ENCODE peak calls at places on chromosomes 12 and 14, in five cellular contexts. D is HuH-7.5; R is iPS DF 19.7; M is stimulated activated CD8-positive, alpha-beta memory T cell treated with anti-CD3 and anti-CD28 coated beads, Interleukin-7, amount 100 ng/mL, for 4 hours; A is astrocyte of the spinal cord. P is an unnamed sample.

GRCh38 chr14:95489163-95489887 is 27.1 kb downstream of the SYNE3 start:
- DNase-seq in D (no peak), R (no peak), M (no peak), A (peak), P (no peak)

GRCh38 chr14:24055971-24056799 is 4.4 kb downstream of the CARMIL3 start:
- DNase-seq in D (no peak), R (no peak), M (no peak), A (no peak), P (no peak)

GRCh38 chr12:62767506-62767905 is 167.4 kb downstream of the PPM1H start:
- DNase-seq in D (no peak), R (no peak), M (no peak), A (peak), P (no peak)

GRCh38 chr12:90828621-90829020 is 126.4 kb downstream of the CCER1 start:
- DNase-seq in D (no peak), R (no peak), M (no peak), A (no peak), P (no peak)

GRCh38 chr12:130573235-130573634 is 142.9 kb downstream of the RIMBP2 start:
- DNase-seq in D (no peak), R (no peak), M (no peak), A (no peak), P (no peak)

GRCh38 chr12:57152408-57153038 is 5.1 kb upstream of the LRP1-AS start:
- DNase-seq in D (no peak), R (no peak), M (no peak), A (peak), P (no peak)

GRCh38 chr14:66982247-66982646 is 207.0 kb upstream of the GARIN2 start:
- DNase-seq in D (no peak), R (no peak), M (no peak), A (no peak), P (no peak)

GRCh38 chr14:35858521-35859209 is 32.5 kb downstream of the BRMS1L start:
- DNase-seq in D (no peak), R (no peak), M (no peak), A (peak), P (no peak)

GRCh38 chr14:23028800-23029199 is 5.9 kb downstream of the PSMB5 start:
- DNase-seq in D (no peak), R (no peak), M (no peak), A (no peak), P (no peak)

GRCh38 chr12:69834147-69834546 is 9.1 kb downstream of the MYRFL start:
- DNase-seq in D (no peak), R (no peak), M (no peak), A (no peak), P (no peak)

GRCh38 chr12:122366685-122367475 is 55.6 kb downstream of the CLIP1 start:
- DNase-seq in D (peak), R (peak), M (no peak), A (peak), P (peak)